ENCODE peak calls at places on chromosomes 13 and 19, in five cellular contexts. W is IMR-90, B is A549, R is GM12878, D is SK-N-SH. V is an unnamed sample.

GRCh38 chr13:49806126-49806536 is 13.6 kb upstream of the KPNA3 start:
- DNase-seq in W (no peak), B (no peak), R (no peak), D (no peak), V (no peak)

GRCh38 chr13:99922631-99923404 is 48.7 kb downstream of the ZIC5 start:
- DNase-seq in W (no peak), B (no peak), R (no peak), D (no peak), V (no peak)

GRCh38 chr13:78241278-78241919 is 322.8 kb upstream of the EDNRB start:
- DNase-seq in W (peak; percentile 11), B (peak; percentile 0), R (no peak), D (peak; percentile 49), V (peak; percentile 3)

GRCh38 chr13:38350114-38350617 is 515 bp downstream of the UFM1 start:
- DNase-seq in W (peak; percentile 50), B (peak; percentile 25), R (no peak), D (peak; percentile 41), V (peak; percentile 54)

GRCh38 chr19:54186934-54187381 is 2.4 kb downstream of the MBOAT7 start:
- DNase-seq in W (no peak), B (no peak), R (no peak), D (no peak), V (peak; percentile 47)

GRCh38 chr13:50797081-50797480 is 46.4 kb downstream of the DLEU7 start:
- DNase-seq in W (no peak), B (no peak), R (no peak), D (no peak), V (no peak)

GRCh38 chr19:918481-919156 is 1.5 kb downstream of the KISS1R start:
- DNase-seq in W (no peak), B (no peak), R (no peak), D (no peak), V (no peak)

GRCh38 chr19:2703077-2703437 is 563 bp upstream of the GNG7 start:
- DNase-seq in W (no peak), B (no peak), R (no peak), D (no peak), V (no peak)

GRCh38 chr19:11024259-11024658 is 63.4 kb downstream of the SMARCA4 start:
- DNase-seq in W (no peak), B (no peak), R (no peak), D (no peak), V (no peak)

GRCh38 chr19:32040246-32040645 is 305.2 kb upstream of the ZNF507 start:
- DNase-seq in W (no peak), B (no peak), R (no peak), D (no peak), V (no peak)

GRCh38 chr13:76852991-76853390 is 33.2 kb downstream of the KCTD12 start:
- DNase-seq in W (peak; percentile 59), B (no peak), R (no peak), D (no peak), V (no peak)
- TF ChIP-seq RCOR1 in W (no peak), B (no peak), R (no peak), D (no peak), V (no peak)

GRCh38 chr19:55689366-55690108 is 14.5 kb downstream of the EPN1 start:
- DNase-seq in W (no peak), B (no peak), R (no peak), D (no peak), V (no peak)
- TF ChIP-seq RCOR1 in W (no peak), B (no peak), R (no peak), D (no peak), V (no peak)

DNA sequence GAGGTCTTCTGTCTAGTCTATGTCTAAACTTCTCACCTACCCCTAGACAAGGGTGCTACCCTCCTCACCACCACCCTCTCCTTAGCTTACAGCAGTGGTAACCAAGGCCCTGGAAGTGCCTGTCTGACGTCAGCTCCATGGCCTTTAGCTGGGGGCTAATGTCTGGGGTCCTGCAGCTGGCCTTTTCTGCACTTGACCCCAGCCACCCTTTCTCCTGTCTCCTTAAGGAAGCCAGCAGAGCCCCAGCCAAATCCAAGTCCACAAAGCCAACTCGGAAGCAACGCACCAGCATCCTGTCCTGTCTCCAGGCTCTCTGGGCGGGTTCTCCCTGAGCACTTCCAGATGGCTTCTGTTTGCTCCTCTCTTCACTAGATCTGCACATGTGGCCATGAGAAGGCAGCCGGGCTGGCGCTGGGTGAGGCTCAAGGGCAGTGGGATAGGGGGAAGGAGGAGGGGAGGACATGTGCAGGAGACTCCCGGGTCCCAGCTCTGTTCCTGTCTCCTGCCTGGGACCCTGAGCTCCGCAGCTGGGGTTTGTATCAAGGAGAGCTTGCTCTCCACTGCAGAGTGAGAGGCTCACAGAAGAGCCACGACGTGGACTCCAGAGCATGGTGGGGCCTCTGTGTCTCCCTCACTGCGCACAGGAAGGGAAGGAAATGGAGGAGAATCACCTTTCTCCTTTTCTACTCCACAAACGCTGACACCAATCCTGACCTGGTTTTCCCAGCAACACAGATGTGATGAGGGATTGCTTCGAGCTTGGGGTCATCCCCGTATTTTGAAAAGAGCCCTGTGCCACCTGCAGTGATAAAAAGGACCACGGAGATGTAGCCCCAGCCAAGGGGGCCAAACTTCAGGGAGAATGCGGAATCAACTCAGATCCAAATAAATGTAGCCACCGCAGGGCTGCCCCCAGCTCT is 204.2 kb downstream of the USP12 start:
- DNase-seq in W (no peak), B (no peak), R (no peak), D (peak; percentile 63), V (no peak)
- TF ChIP-seq RCOR1 in W (no peak), B (no peak), R (no peak), D (no peak), V (no peak)

GRCh38 chr19:29687897-29688728 is 22.9 kb downstream of the PLEKHF1 start:
- DNase-seq in W (peak; percentile 78), B (no peak), R (no peak), D (no peak), V (no peak)
- TF ChIP-seq RCOR1 in W (no peak), B (no peak), R (no peak), D (no peak), V (no peak)

DNA sequence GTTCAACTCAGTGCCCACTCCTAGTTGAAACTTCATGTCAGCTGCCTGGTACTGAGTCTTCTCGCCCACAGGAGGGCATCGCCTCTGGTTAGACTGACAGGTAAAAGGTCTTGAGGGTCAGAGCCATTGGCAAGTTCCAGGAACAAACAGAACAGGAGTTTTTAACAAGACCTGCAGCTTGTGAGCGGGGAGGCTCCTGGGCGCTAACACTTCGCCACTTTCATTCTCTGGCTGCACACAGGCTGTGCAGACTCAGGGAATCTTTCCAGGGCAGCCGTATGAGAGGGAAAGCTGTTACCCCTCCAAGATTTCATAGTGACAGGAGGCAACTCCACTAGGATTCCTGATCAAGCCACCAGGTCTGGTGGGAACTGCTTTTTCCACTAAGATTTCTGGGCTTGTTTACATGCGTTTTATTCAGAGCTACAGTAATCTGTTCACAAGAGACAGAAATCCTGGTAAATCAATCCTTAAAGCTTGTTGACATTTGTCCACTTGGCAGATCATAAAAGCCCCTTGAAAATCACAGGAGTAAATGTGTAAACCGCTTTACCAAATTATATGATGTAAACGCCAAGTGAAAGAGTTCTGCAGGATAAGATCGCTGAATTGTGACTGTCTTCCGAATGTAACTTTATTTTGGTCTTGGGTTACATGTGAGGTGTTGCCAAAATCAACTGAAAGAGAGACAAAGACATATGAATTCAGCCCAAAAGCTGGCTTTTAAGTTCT is 190.6 kb downstream of the MZT1 start:
- DNase-seq in W (no peak), B (no peak), R (no peak), D (no peak), V (no peak)
- TF ChIP-seq RCOR1 in W (no peak), B (no peak), R (no peak), D (no peak), V (no peak)

GRCh38 chr19:19417618-19418270 is 12.3 kb downstream of the GATAD2A start:
- DNase-seq in W (no peak), B (no peak), R (no peak), D (no peak), V (no peak)
- TF ChIP-seq RCOR1 in W (no peak), B (no peak), R (no peak), D (no peak), V (no peak)

DNA sequence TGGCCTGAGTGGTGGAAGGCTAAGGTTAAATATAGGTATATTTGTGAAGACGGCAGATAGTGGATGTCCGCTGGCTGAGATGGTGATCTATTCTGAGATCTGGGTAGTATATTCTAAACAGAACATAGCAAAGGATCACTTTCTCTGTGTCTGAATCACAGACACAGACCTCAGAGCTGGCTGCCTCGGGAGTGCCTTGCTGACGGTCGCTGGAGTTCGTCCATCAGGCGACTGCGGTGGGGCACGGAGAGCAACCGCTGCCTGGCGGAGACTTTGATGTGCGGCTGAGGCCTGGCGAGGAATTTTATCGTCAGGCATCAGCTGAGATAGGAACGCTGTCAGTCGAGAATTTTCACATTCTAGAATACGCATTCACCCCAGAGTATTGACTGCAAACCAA is 42.9 kb upstream of the DCUN1D2 start:
- DNase-seq in W (peak; percentile 65), B (no peak), R (no peak), D (no peak), V (no peak)
- TF ChIP-seq RCOR1 in W (no peak), B (no peak), R (no peak), D (no peak), V (no peak)

GRCh38 chr19:56333506-56333905 is 18.9 kb upstream of the ZSCAN5A start:
- DNase-seq in W (peak; percentile 56), B (peak; percentile 43), R (no peak), D (peak; percentile 64), V (peak; percentile 72)
- TF ChIP-seq RCOR1 in W (no peak), B (no peak), R (no peak), D (no peak), V (no peak)

GRCh38 chr13:31912641-31913401 is 118.8 kb upstream of the FRY start:
- DNase-seq in W (no peak), B (no peak), R (no peak), D (peak; percentile 25), V (no peak)

GRCh38 chr13:31908696-31909386 is 122.7 kb upstream of the FRY start:
- DNase-seq in W (no peak), B (no peak), R (no peak), D (no peak), V (no peak)

GRCh38 chr13:31913459-31913858 is 118.1 kb upstream of the FRY start:
- DNase-seq in W (no peak), B (no peak), R (no peak), D (no peak), V (no peak)

GRCh38 chr13:31910633-31911032 is 120.9 kb upstream of the FRY start:
- DNase-seq in W (no peak), B (no peak), R (no peak), D (no peak), V (no peak)

GRCh38 chr13:31909889-31910551 is 121.6 kb upstream of the FRY start:
- DNase-seq in W (peak; percentile 70), B (peak; percentile 4), R (peak; percentile 37), D (peak; percentile 18), V (peak; percentile 16)
- TF ChIP-seq RCOR1 in W (no peak), B (no peak), R (no peak), D (peak; percentile 8), V (no peak)

GRCh38 chr19:4083677-4084546 is 17.2 kb upstream of the ZBTB7A start:
- DNase-seq in W (no peak), B (no peak), R (no peak), D (no peak), V (no peak)

GRCh38 chr19:4077800-4078683 is 11.3 kb upstream of the ZBTB7A start:
- DNase-seq in W (no peak), B (no peak), R (no peak), D (no peak), V (peak; percentile 66)

GRCh38 chr19:4082172-4082571 is 15.5 kb upstream of the ZBTB7A start:
- DNase-seq in W (no peak), B (no peak), R (no peak), D (no peak), V (peak; percentile 37)

GRCh38 chr19:4081441-4082129 is 14.9 kb upstream of the ZBTB7A start:
- DNase-seq in W (no peak), B (no peak), R (no peak), D (no peak), V (peak; percentile 58)

GRCh38 chr19:4080473-4080872 is 13.8 kb upstream of the ZBTB7A start:
- DNase-seq in W (no peak), B (no peak), R (no peak), D (no peak), V (no peak)
- TF ChIP-seq RCOR1 in W (no peak), B (no peak), R (no peak), D (no peak), V (no peak)